ENCODE peak calls at places on chromosomes 1 and 21, in eight cellular contexts. One of them, this sample, is unnamed.

GRCh38 chr1:113041569-113042335 is 31.2 kb upstream of the LRIG2 start:
- DNase-seq in thoracic aorta: no peak
- DNase-seq in fibroblast of the aortic adventitia: peak; percentile 74
- DNase-seq in omental fat pad: no peak
- DNase-seq in H1: no peak
- DNase-seq in BJ: no peak
- DNase-seq in fibroblast of lung: no peak
- DNase-seq in kidney epithelial cell: no peak
- DNase-seq in this sample: no peak

GRCh38 chr1:26164036-26164927 is 4.5 kb downstream of the C1orf232 start:
- DNase-seq in thoracic aorta: no peak
- DNase-seq in fibroblast of the aortic adventitia: no peak
- DNase-seq in omental fat pad: no peak
- DNase-seq in H1: no peak
- DNase-seq in BJ: no peak
- DNase-seq in fibroblast of lung: no peak
- DNase-seq in kidney epithelial cell: no peak
- DNase-seq in this sample: no peak

GRCh38 chr1:119510046-119510445 is 3.0 kb downstream of the HSD3B1 start:
- DNase-seq in thoracic aorta: no peak
- DNase-seq in fibroblast of the aortic adventitia: no peak
- DNase-seq in omental fat pad: no peak
- DNase-seq in H1: no peak
- DNase-seq in BJ: no peak
- DNase-seq in fibroblast of lung: no peak
- DNase-seq in kidney epithelial cell: no peak
- DNase-seq in this sample: no peak

GRCh38 chr1:36883315-36883949 is 150.9 kb downstream of the GRIK3 start:
- DNase-seq in thoracic aorta: no peak
- DNase-seq in fibroblast of the aortic adventitia: no peak
- DNase-seq in omental fat pad: no peak
- DNase-seq in H1: no peak
- DNase-seq in BJ: no peak
- DNase-seq in fibroblast of lung: no peak
- DNase-seq in kidney epithelial cell: no peak
- DNase-seq in this sample: peak; percentile 0

GRCh38 chr1:78088015-78088414 is 42.2 kb downstream of the GIPC2 start:
- DNase-seq in thoracic aorta: no peak
- DNase-seq in fibroblast of the aortic adventitia: no peak
- DNase-seq in omental fat pad: no peak
- DNase-seq in H1: no peak
- DNase-seq in BJ: no peak
- DNase-seq in fibroblast of lung: no peak
- DNase-seq in kidney epithelial cell: no peak
- DNase-seq in this sample: no peak

GRCh38 chr21:35644523-35644922 is 415.8 kb downstream of the SETD4 start:
- DNase-seq in thoracic aorta: no peak
- DNase-seq in fibroblast of the aortic adventitia: no peak
- DNase-seq in omental fat pad: no peak
- DNase-seq in H1: no peak
- DNase-seq in BJ: no peak
- DNase-seq in fibroblast of lung: no peak
- DNase-seq in kidney epithelial cell: no peak
- DNase-seq in this sample: no peak

GRCh38 chr1:14815175-14815882 is 216.8 kb downstream of the KAZN start:
- DNase-seq in thoracic aorta: no peak
- DNase-seq in fibroblast of the aortic adventitia: peak; percentile 21
- DNase-seq in omental fat pad: no peak
- DNase-seq in H1: no peak
- DNase-seq in BJ: no peak
- DNase-seq in fibroblast of lung: no peak
- DNase-seq in kidney epithelial cell: no peak
- DNase-seq in this sample: no peak

GRCh38 chr1:114746450-114747121 is 11.2 kb downstream of the CSDE1 start:
- DNase-seq in thoracic aorta: no peak
- DNase-seq in fibroblast of the aortic adventitia: no peak
- DNase-seq in omental fat pad: no peak
- DNase-seq in H1: no peak
- DNase-seq in BJ: no peak
- DNase-seq in fibroblast of lung: no peak
- DNase-seq in kidney epithelial cell: no peak
- DNase-seq in this sample: no peak

GRCh38 chr1:75954594-75954993 is 22.4 kb upstream of the ASB17 start:
- DNase-seq in thoracic aorta: no peak
- DNase-seq in fibroblast of the aortic adventitia: no peak
- DNase-seq in omental fat pad: no peak
- DNase-seq in H1: no peak
- DNase-seq in BJ: no peak
- DNase-seq in fibroblast of lung: peak; percentile 18
- DNase-seq in kidney epithelial cell: no peak
- DNase-seq in this sample: no peak

GRCh38 chr21:31449912-31450535 is 106.0 kb upstream of the TIAM1 start:
- DNase-seq in thoracic aorta: no peak
- DNase-seq in fibroblast of the aortic adventitia: no peak
- DNase-seq in omental fat pad: no peak
- DNase-seq in H1: no peak
- DNase-seq in BJ: no peak
- DNase-seq in fibroblast of lung: no peak
- DNase-seq in kidney epithelial cell: no peak
- DNase-seq in this sample: no peak

GRCh38 chr1:178382372-178382771 is 114.4 kb downstream of the CLEC20A start:
- DNase-seq in thoracic aorta: no peak
- DNase-seq in fibroblast of the aortic adventitia: peak; percentile 3
- DNase-seq in omental fat pad: no peak
- DNase-seq in H1: no peak
- DNase-seq in BJ: no peak
- DNase-seq in fibroblast of lung: no peak
- DNase-seq in kidney epithelial cell: no peak
- DNase-seq in this sample: no peak

GRCh38 chr1:111030590-111030989 is 66.9 kb upstream of the LRIF1 start:
- DNase-seq in thoracic aorta: no peak
- DNase-seq in fibroblast of the aortic adventitia: peak; percentile 69
- DNase-seq in omental fat pad: no peak
- DNase-seq in H1: no peak
- DNase-seq in BJ: no peak
- DNase-seq in fibroblast of lung: peak; percentile 59
- DNase-seq in kidney epithelial cell: peak; percentile 1
- DNase-seq in this sample: peak; percentile 7

GRCh38 chr21:43712268-43712942 is 6.5 kb upstream of the PDXK start:
- DNase-seq in thoracic aorta: no peak
- DNase-seq in fibroblast of the aortic adventitia: peak; percentile 61
- DNase-seq in omental fat pad: no peak
- DNase-seq in H1: no peak
- DNase-seq in BJ: peak; percentile 59
- DNase-seq in fibroblast of lung: no peak
- DNase-seq in kidney epithelial cell: peak; percentile 93
- DNase-seq in this sample: peak; percentile 88

GRCh38 chr1:109762821-109763645 is 690 bp downstream of the EPS8L3 start:
- DNase-seq in thoracic aorta: no peak
- DNase-seq in fibroblast of the aortic adventitia: peak; percentile 68
- DNase-seq in omental fat pad: no peak
- DNase-seq in H1: no peak
- DNase-seq in BJ: no peak
- DNase-seq in fibroblast of lung: peak; percentile 84
- DNase-seq in kidney epithelial cell: no peak
- DNase-seq in this sample: no peak

GRCh38 chr1:164261691-164262240 is 297.2 kb upstream of the PBX1 start:
- DNase-seq in thoracic aorta: no peak
- DNase-seq in fibroblast of the aortic adventitia: no peak
- DNase-seq in omental fat pad: no peak
- DNase-seq in H1: no peak
- DNase-seq in BJ: no peak
- DNase-seq in fibroblast of lung: no peak
- DNase-seq in kidney epithelial cell: no peak
- DNase-seq in this sample: no peak
- TF ChIP-seq CTCF in thoracic aorta: no peak
- TF ChIP-seq CTCF in fibroblast of the aortic adventitia: no peak
- TF ChIP-seq CTCF in omental fat pad: no peak
- TF ChIP-seq CTCF in H1: no peak
- TF ChIP-seq CTCF in BJ: no peak
- TF ChIP-seq CTCF in fibroblast of lung: no peak
- TF ChIP-seq CTCF in kidney epithelial cell: no peak
- TF ChIP-seq CTCF in this sample: no peak

GRCh38 chr1:219876798-219877209 is 51.6 kb downstream of the SLC30A10 start:
- DNase-seq in thoracic aorta: no peak
- DNase-seq in fibroblast of the aortic adventitia: peak; percentile 37
- DNase-seq in omental fat pad: no peak
- DNase-seq in H1: no peak
- DNase-seq in BJ: no peak
- DNase-seq in fibroblast of lung: no peak
- DNase-seq in kidney epithelial cell: no peak
- DNase-seq in this sample: no peak
- TF ChIP-seq CTCF in thoracic aorta: no peak
- TF ChIP-seq CTCF in fibroblast of the aortic adventitia: peak; percentile 41
- TF ChIP-seq CTCF in omental fat pad: no peak
- TF ChIP-seq CTCF in H1: peak; percentile 17
- TF ChIP-seq CTCF in BJ: no peak
- TF ChIP-seq CTCF in fibroblast of lung: peak; percentile 4
- TF ChIP-seq CTCF in kidney epithelial cell: no peak
- TF ChIP-seq CTCF in this sample: no peak

GRCh38 chr1:171661076-171661650 is 8.7 kb upstream of the MYOC start:
- DNase-seq in thoracic aorta: no peak
- DNase-seq in fibroblast of the aortic adventitia: no peak
- DNase-seq in omental fat pad: no peak
- DNase-seq in H1: no peak
- DNase-seq in BJ: no peak
- DNase-seq in fibroblast of lung: no peak
- DNase-seq in kidney epithelial cell: no peak
- DNase-seq in this sample: no peak

GRCh38 chr1:171653796-171654704 is 1.6 kb upstream of the MYOC start:
- DNase-seq in thoracic aorta: no peak
- DNase-seq in fibroblast of the aortic adventitia: peak; percentile 52
- DNase-seq in omental fat pad: no peak
- DNase-seq in H1: no peak
- DNase-seq in BJ: no peak
- DNase-seq in fibroblast of lung: peak; percentile 3
- DNase-seq in kidney epithelial cell: no peak
- DNase-seq in this sample: no peak

GRCh38 chr1:171654705-171655214 is 2.3 kb upstream of the MYOC start:
- DNase-seq in thoracic aorta: no peak
- DNase-seq in fibroblast of the aortic adventitia: peak; percentile 73
- DNase-seq in omental fat pad: no peak
- DNase-seq in H1: no peak
- DNase-seq in BJ: no peak
- DNase-seq in fibroblast of lung: no peak
- DNase-seq in kidney epithelial cell: no peak
- DNase-seq in this sample: no peak

GRCh38 chr1:171652234-171652822 is at the start of gene MYOC:
- DNase-seq in thoracic aorta: no peak
- DNase-seq in fibroblast of the aortic adventitia: no peak
- DNase-seq in omental fat pad: no peak
- DNase-seq in H1: no peak
- DNase-seq in BJ: no peak
- DNase-seq in fibroblast of lung: no peak
- DNase-seq in kidney epithelial cell: no peak
- DNase-seq in this sample: no peak

GRCh38 chr1:171655215-171656116 is 3.0 kb upstream of the MYOC start:
- DNase-seq in thoracic aorta: no peak
- DNase-seq in fibroblast of the aortic adventitia: peak; percentile 76
- DNase-seq in omental fat pad: peak; percentile 46
- DNase-seq in H1: peak; percentile 41
- DNase-seq in BJ: no peak
- DNase-seq in fibroblast of lung: peak; percentile 66
- DNase-seq in kidney epithelial cell: no peak
- DNase-seq in this sample: no peak
- TF ChIP-seq CTCF in thoracic aorta: peak; percentile 54
- TF ChIP-seq CTCF in fibroblast of the aortic adventitia: peak; percentile 73
- TF ChIP-seq CTCF in omental fat pad: no peak
- TF ChIP-seq CTCF in H1: peak; percentile 79
- TF ChIP-seq CTCF in BJ: peak; percentile 74
- TF ChIP-seq CTCF in fibroblast of lung: peak; percentile 72
- TF ChIP-seq CTCF in kidney epithelial cell: peak; percentile 63
- TF ChIP-seq CTCF in this sample: peak; percentile 32

DNA sequence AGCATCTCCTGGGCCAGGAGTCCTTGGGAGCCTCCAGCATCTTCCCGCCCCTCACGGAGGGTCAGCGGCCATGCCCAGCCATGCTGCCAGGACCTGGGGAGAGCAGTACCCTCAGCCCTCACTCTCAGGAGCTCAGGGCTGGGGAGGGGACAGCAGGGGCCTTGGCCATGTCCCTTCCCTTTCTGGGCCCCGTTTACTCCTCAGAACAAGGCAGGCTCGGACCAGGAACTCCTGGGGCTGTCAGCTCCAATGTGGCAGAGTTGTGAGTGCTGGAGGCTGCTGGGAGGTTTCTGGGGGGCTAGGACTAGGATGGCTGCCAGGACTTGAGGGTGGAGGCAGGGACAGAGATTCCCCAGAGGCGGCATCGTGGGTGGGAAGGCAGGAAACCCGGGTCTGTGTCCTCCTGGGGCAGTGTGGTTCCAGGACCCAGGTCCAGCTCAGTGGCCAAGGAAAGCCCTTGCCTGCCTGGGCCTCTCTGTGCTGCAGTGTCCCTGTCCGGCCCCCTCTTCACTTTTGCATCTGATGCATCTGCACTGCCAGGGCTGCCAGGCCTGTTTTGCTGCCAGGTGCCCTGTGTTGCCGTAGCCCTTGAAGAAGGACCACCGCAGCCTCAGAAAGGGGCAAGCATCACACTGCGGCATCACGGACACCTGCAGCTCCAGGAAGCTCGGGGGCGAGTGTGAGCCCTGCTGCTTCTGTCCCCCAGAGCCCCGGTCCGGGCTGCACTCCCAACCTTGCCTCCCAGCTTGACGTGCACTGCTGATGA is 223.9 kb downstream of the CAMTA1 start:
- DNase-seq in thoracic aorta: no peak
- DNase-seq in fibroblast of the aortic adventitia: no peak
- DNase-seq in omental fat pad: no peak
- DNase-seq in H1: no peak
- DNase-seq in BJ: no peak
- DNase-seq in fibroblast of lung: no peak
- DNase-seq in kidney epithelial cell: no peak
- DNase-seq in this sample: no peak
- TF ChIP-seq CTCF in thoracic aorta: no peak
- TF ChIP-seq CTCF in fibroblast of the aortic adventitia: no peak
- TF ChIP-seq CTCF in omental fat pad: no peak
- TF ChIP-seq CTCF in H1: no peak
- TF ChIP-seq CTCF in BJ: no peak
- TF ChIP-seq CTCF in fibroblast of lung: no peak
- TF ChIP-seq CTCF in kidney epithelial cell: no peak
- TF ChIP-seq CTCF in this sample: no peak

GRCh38 chr1:205321109-205321958 is at the start of gene NUAK2:
- DNase-seq in thoracic aorta: peak; percentile 58
- DNase-seq in fibroblast of the aortic adventitia: peak; percentile 79
- DNase-seq in omental fat pad: peak; percentile 74
- DNase-seq in H1: peak; percentile 82
- DNase-seq in BJ: no peak
- DNase-seq in fibroblast of lung: peak; percentile 82
- DNase-seq in kidney epithelial cell: peak; percentile 67
- DNase-seq in this sample: peak; percentile 94
- TF ChIP-seq CTCF in thoracic aorta: peak; percentile 29
- TF ChIP-seq CTCF in fibroblast of the aortic adventitia: peak; percentile 12
- TF ChIP-seq CTCF in omental fat pad: no peak
- TF ChIP-seq CTCF in H1: no peak
- TF ChIP-seq CTCF in BJ: peak; percentile 37
- TF ChIP-seq CTCF in fibroblast of lung: peak; percentile 23
- TF ChIP-seq CTCF in kidney epithelial cell: peak; percentile 12
- TF ChIP-seq CTCF in this sample: peak; percentile 37